ENCODE peak calls at places on chromosome 12, in six cellular contexts. One of them, this sample, is unnamed.

GRCh38 chr12:23236056-23236455 is 611.1 kb downstream of the ETNK1 start:
- DNase-seq in HCT116: no peak
- DNase-seq in mammary epithelial cell: no peak
- DNase-seq in CD4-positive, alpha-beta memory T cell: no peak
- DNase-seq in aorta: no peak
- DNase-seq in A549: no peak
- DNase-seq in this sample: no peak

GRCh38 chr12:54384591-54385041 is at the start of gene ZNF385A:
- DNase-seq in HCT116: no peak
- DNase-seq in mammary epithelial cell: no peak
- DNase-seq in CD4-positive, alpha-beta memory T cell: no peak
- DNase-seq in aorta: peak; percentile 82
- DNase-seq in A549: no peak
- DNase-seq in this sample: no peak

GRCh38 chr12:12885060-12885792 is 6.1 kb upstream of the GPRC5A start:
- DNase-seq in HCT116: no peak
- DNase-seq in mammary epithelial cell: no peak
- DNase-seq in CD4-positive, alpha-beta memory T cell: no peak
- DNase-seq in aorta: no peak
- DNase-seq in A549: no peak
- DNase-seq in this sample: no peak

GRCh38 chr12:76023069-76023690 is 8.4 kb downstream of the PHLDA1 start:
- DNase-seq in HCT116: no peak
- DNase-seq in mammary epithelial cell: no peak
- DNase-seq in CD4-positive, alpha-beta memory T cell: no peak
- DNase-seq in aorta: no peak
- DNase-seq in A549: no peak
- DNase-seq in this sample: no peak

GRCh38 chr12:67758119-67758873 is 109.8 kb downstream of the DYRK2 start:
- DNase-seq in HCT116: no peak
- DNase-seq in mammary epithelial cell: no peak
- DNase-seq in CD4-positive, alpha-beta memory T cell: no peak
- DNase-seq in aorta: no peak
- DNase-seq in A549: no peak
- DNase-seq in this sample: no peak

GRCh38 chr12:52879394-52880351 is 25.2 kb downstream of the KRT8 start:
- DNase-seq in HCT116: peak; percentile 86
- DNase-seq in mammary epithelial cell: peak; percentile 79
- DNase-seq in CD4-positive, alpha-beta memory T cell: peak; percentile 67
- DNase-seq in aorta: peak; percentile 85
- DNase-seq in A549: peak; percentile 98
- DNase-seq in this sample: peak; percentile 79

GRCh38 chr12:75390156-75390898 is 562 bp upstream of the GLIPR1L2 start:
- DNase-seq in HCT116: no peak
- DNase-seq in mammary epithelial cell: no peak
- DNase-seq in CD4-positive, alpha-beta memory T cell: no peak
- DNase-seq in aorta: no peak
- DNase-seq in A549: no peak
- DNase-seq in this sample: peak; percentile 33

GRCh38 chr12:20369164-20370000 is 1.0 kb downstream of the PDE3A start:
- DNase-seq in HCT116: no peak
- DNase-seq in mammary epithelial cell: peak; percentile 14
- DNase-seq in CD4-positive, alpha-beta memory T cell: no peak
- DNase-seq in aorta: peak; percentile 89
- DNase-seq in A549: peak; percentile 75
- DNase-seq in this sample: peak; percentile 48

GRCh38 chr12:92175961-92176360 is 30.3 kb upstream of the BTG1 start:
- DNase-seq in HCT116: no peak
- DNase-seq in mammary epithelial cell: no peak
- DNase-seq in CD4-positive, alpha-beta memory T cell: no peak
- DNase-seq in aorta: no peak
- DNase-seq in A549: no peak
- DNase-seq in this sample: no peak

GRCh38 chr12:39329015-39329414 is 113.9 kb downstream of the KIF21A start:
- DNase-seq in HCT116: no peak
- DNase-seq in mammary epithelial cell: peak; percentile 30
- DNase-seq in CD4-positive, alpha-beta memory T cell: no peak
- DNase-seq in aorta: no peak
- DNase-seq in A549: no peak
- DNase-seq in this sample: no peak

GRCh38 chr12:27396416-27396815 is 50.1 kb upstream of the SMCO2 start:
- DNase-seq in HCT116: no peak
- DNase-seq in mammary epithelial cell: no peak
- DNase-seq in CD4-positive, alpha-beta memory T cell: no peak
- DNase-seq in aorta: no peak
- DNase-seq in A549: no peak
- DNase-seq in this sample: no peak

GRCh38 chr12:101127521-101128219 is 82.4 kb downstream of the SLC5A8 start:
- DNase-seq in HCT116: no peak
- DNase-seq in mammary epithelial cell: no peak
- DNase-seq in CD4-positive, alpha-beta memory T cell: no peak
- DNase-seq in aorta: no peak
- DNase-seq in A549: no peak
- DNase-seq in this sample: peak; percentile 81

GRCh38 chr12:120399531-120399930 is 30.6 kb upstream of the MSI1 start:
- DNase-seq in HCT116: no peak
- DNase-seq in mammary epithelial cell: no peak
- DNase-seq in CD4-positive, alpha-beta memory T cell: no peak
- DNase-seq in aorta: no peak
- DNase-seq in A549: no peak
- DNase-seq in this sample: no peak

GRCh38 chr12:12714276-12715001 is 2.7 kb upstream of the CDKN1B start:
- DNase-seq in HCT116: no peak
- DNase-seq in mammary epithelial cell: no peak
- DNase-seq in CD4-positive, alpha-beta memory T cell: peak; percentile 79
- DNase-seq in aorta: peak; percentile 63
- DNase-seq in A549: peak; percentile 68
- DNase-seq in this sample: peak; percentile 46

GRCh38 chr12:90902596-90902995 is 52.4 kb downstream of the CCER1 start:
- DNase-seq in HCT116: no peak
- DNase-seq in mammary epithelial cell: no peak
- DNase-seq in CD4-positive, alpha-beta memory T cell: no peak
- DNase-seq in aorta: no peak
- DNase-seq in A549: no peak
- DNase-seq in this sample: no peak

GRCh38 chr12:52221912-52222457 is 11.1 kb upstream of the KRT7 start:
- DNase-seq in HCT116: peak; percentile 67
- DNase-seq in mammary epithelial cell: peak; percentile 93
- DNase-seq in CD4-positive, alpha-beta memory T cell: no peak
- DNase-seq in aorta: peak; percentile 75
- DNase-seq in A549: peak; percentile 90
- DNase-seq in this sample: peak; percentile 32

GRCh38 chr12:31922341-31923062 is 36.7 kb upstream of the RESF1 start:
- DNase-seq in HCT116: peak; percentile 18
- DNase-seq in mammary epithelial cell: peak; percentile 84
- DNase-seq in CD4-positive, alpha-beta memory T cell: no peak
- DNase-seq in aorta: no peak
- DNase-seq in A549: peak; percentile 35
- DNase-seq in this sample: no peak

GRCh38 chr12:122421263-122421814 is 1.1 kb downstream of the CLIP1 start:
- DNase-seq in HCT116: no peak
- DNase-seq in mammary epithelial cell: peak; percentile 75
- DNase-seq in CD4-positive, alpha-beta memory T cell: peak; percentile 17
- DNase-seq in aorta: peak; percentile 66
- DNase-seq in A549: peak; percentile 75
- DNase-seq in this sample: peak; percentile 44

GRCh38 chr12:123900898-123901376 is 71.7 kb downstream of the CCDC92 start:
- DNase-seq in HCT116: no peak
- DNase-seq in mammary epithelial cell: no peak
- DNase-seq in CD4-positive, alpha-beta memory T cell: no peak
- DNase-seq in aorta: no peak
- DNase-seq in A549: no peak
- DNase-seq in this sample: no peak

GRCh38 chr12:87112946-87113345 is 856.8 kb upstream of the MGAT4C start:
- DNase-seq in HCT116: no peak
- DNase-seq in mammary epithelial cell: peak; percentile 84
- DNase-seq in CD4-positive, alpha-beta memory T cell: no peak
- DNase-seq in aorta: no peak
- DNase-seq in A549: no peak
- DNase-seq in this sample: no peak

GRCh38 chr12:65023485-65023884 is 97.6 kb downstream of the WIF1 start:
- DNase-seq in HCT116: no peak
- DNase-seq in mammary epithelial cell: no peak
- DNase-seq in CD4-positive, alpha-beta memory T cell: no peak
- DNase-seq in aorta: no peak
- DNase-seq in A549: no peak
- DNase-seq in this sample: no peak

GRCh38 chr12:113747048-113747447 is 219.1 kb downstream of the RBM19 start:
- DNase-seq in HCT116: no peak
- DNase-seq in mammary epithelial cell: no peak
- DNase-seq in CD4-positive, alpha-beta memory T cell: no peak
- DNase-seq in aorta: no peak
- DNase-seq in A549: peak; percentile 30
- DNase-seq in this sample: no peak

GRCh38 chr12:119354187-119354586 is 19.7 kb downstream of the CCDC60 start:
- DNase-seq in HCT116: no peak
- DNase-seq in mammary epithelial cell: no peak
- DNase-seq in CD4-positive, alpha-beta memory T cell: no peak
- DNase-seq in aorta: no peak
- DNase-seq in A549: no peak
- DNase-seq in this sample: no peak

GRCh38 chr12:26831959-26832816 is 806 bp downstream of the ITPR2 start:
- DNase-seq in HCT116: peak; percentile 19
- DNase-seq in mammary epithelial cell: peak; percentile 77
- DNase-seq in CD4-positive, alpha-beta memory T cell: peak; percentile 72
- DNase-seq in aorta: peak; percentile 73
- DNase-seq in A549: peak; percentile 77
- DNase-seq in this sample: peak; percentile 63

GRCh38 chr12:130482448-130482847 is 144.8 kb downstream of the PIWIL1 start:
- DNase-seq in HCT116: no peak
- DNase-seq in mammary epithelial cell: no peak
- DNase-seq in CD4-positive, alpha-beta memory T cell: no peak
- DNase-seq in aorta: no peak
- DNase-seq in A549: peak; percentile 14
- DNase-seq in this sample: no peak

GRCh38 chr12:19553177-19553576 is 113.9 kb downstream of the AEBP2 start:
- DNase-seq in HCT116: no peak
- DNase-seq in mammary epithelial cell: no peak
- DNase-seq in CD4-positive, alpha-beta memory T cell: no peak
- DNase-seq in aorta: no peak
- DNase-seq in A549: no peak
- DNase-seq in this sample: no peak

GRCh38 chr12:70691018-70691672 is 53.9 kb upstream of the PTPRB start:
- DNase-seq in HCT116: no peak
- DNase-seq in mammary epithelial cell: no peak
- DNase-seq in CD4-positive, alpha-beta memory T cell: no peak
- DNase-seq in aorta: no peak
- DNase-seq in A549: no peak
- DNase-seq in this sample: peak; percentile 40

GRCh38 chr12:125091401-125091800 is 26.2 kb downstream of the AACS start:
- DNase-seq in HCT116: no peak
- DNase-seq in mammary epithelial cell: no peak
- DNase-seq in CD4-positive, alpha-beta memory T cell: no peak
- DNase-seq in aorta: no peak
- DNase-seq in A549: no peak
- DNase-seq in this sample: no peak

GRCh38 chr12:34397591-34398365 is 375.5 kb downstream of the ALG10 start:
- DNase-seq in HCT116: no peak
- DNase-seq in mammary epithelial cell: no peak
- DNase-seq in CD4-positive, alpha-beta memory T cell: no peak
- DNase-seq in aorta: peak; percentile 39
- DNase-seq in A549: no peak
- DNase-seq in this sample: peak; percentile 30

GRCh38 chr12:34396006-34396860 is 373.9 kb downstream of the ALG10 start:
- DNase-seq in HCT116: no peak
- DNase-seq in mammary epithelial cell: no peak
- DNase-seq in CD4-positive, alpha-beta memory T cell: no peak
- DNase-seq in aorta: peak; percentile 21
- DNase-seq in A549: no peak
- DNase-seq in this sample: no peak

GRCh38 chr12:34398366-34398705 is 376.0 kb downstream of the ALG10 start:
- DNase-seq in HCT116: no peak
- DNase-seq in mammary epithelial cell: no peak
- DNase-seq in CD4-positive, alpha-beta memory T cell: no peak
- DNase-seq in aorta: peak; percentile 19
- DNase-seq in A549: no peak
- DNase-seq in this sample: no peak

GRCh38 chr12:34395056-34396005 is 373.0 kb downstream of the ALG10 start:
- DNase-seq in HCT116: no peak
- DNase-seq in mammary epithelial cell: no peak
- DNase-seq in CD4-positive, alpha-beta memory T cell: no peak
- DNase-seq in aorta: peak; percentile 36
- DNase-seq in A549: no peak
- DNase-seq in this sample: peak; percentile 22

GRCh38 chr12:34396861-34397590 is 374.7 kb downstream of the ALG10 start:
- DNase-seq in HCT116: no peak
- DNase-seq in mammary epithelial cell: no peak
- DNase-seq in CD4-positive, alpha-beta memory T cell: no peak
- DNase-seq in aorta: peak; percentile 26
- DNase-seq in A549: no peak
- DNase-seq in this sample: peak; percentile 22
- H3K9me3 ChIP-seq in HCT116: no peaks in the 10 kb centered on the region
- H3K9me3 ChIP-seq in mammary epithelial cell: peaks cover 47% of the 10 kb centered on the region
- H3K9me3 ChIP-seq in CD4-positive, alpha-beta memory T cell: peaks cover 2% of the 10 kb centered on the region
- H3K9me3 ChIP-seq in aorta: peaks cover 3% of the 10 kb centered on the region
- H3K9me3 ChIP-seq in A549: no peaks in the 10 kb centered on the region
- H3K9me3 ChIP-seq in this sample: peaks cover 9% of the 10 kb centered on the region

GRCh38 chr12:93868771-93869170 is 191.6 kb downstream of the CRADD start:
- DNase-seq in HCT116: no peak
- DNase-seq in mammary epithelial cell: no peak
- DNase-seq in CD4-positive, alpha-beta memory T cell: no peak
- DNase-seq in aorta: no peak
- DNase-seq in A549: no peak
- DNase-seq in this sample: no peak
- H3K9me3 ChIP-seq in HCT116: peaks cover 7% of the 10 kb centered on the region
- H3K9me3 ChIP-seq in mammary epithelial cell: peaks cover 14% of the 10 kb centered on the region
- H3K9me3 ChIP-seq in CD4-positive, alpha-beta memory T cell: peaks cover 17% of the 10 kb centered on the region
- H3K9me3 ChIP-seq in aorta: peaks cover 9% of the 10 kb centered on the region
- H3K9me3 ChIP-seq in A549: peaks cover 70% of the 10 kb centered on the region
- H3K9me3 ChIP-seq in this sample: peaks cover 10% of the 10 kb centered on the region

GRCh38 chr12:102933168-102933567 is 16.1 kb upstream of the PAH start:
- DNase-seq in HCT116: no peak
- DNase-seq in mammary epithelial cell: no peak
- DNase-seq in CD4-positive, alpha-beta memory T cell: no peak
- DNase-seq in aorta: no peak
- DNase-seq in A549: no peak
- DNase-seq in this sample: no peak

GRCh38 chr12:102939670-102940222 is 17.7 kb upstream of the ASCL1 start:
- DNase-seq in HCT116: no peak
- DNase-seq in mammary epithelial cell: no peak
- DNase-seq in CD4-positive, alpha-beta memory T cell: no peak
- DNase-seq in aorta: no peak
- DNase-seq in A549: no peak
- DNase-seq in this sample: no peak

GRCh38 chr12:102939059-102939458 is 18.4 kb upstream of the ASCL1 start:
- DNase-seq in HCT116: no peak
- DNase-seq in mammary epithelial cell: no peak
- DNase-seq in CD4-positive, alpha-beta memory T cell: no peak
- DNase-seq in aorta: no peak
- DNase-seq in A549: no peak
- DNase-seq in this sample: no peak
- H3K9me3 ChIP-seq in HCT116: no peaks in the 10 kb centered on the region
- H3K9me3 ChIP-seq in mammary epithelial cell: no peaks in the 10 kb centered on the region
- H3K9me3 ChIP-seq in CD4-positive, alpha-beta memory T cell: no peaks in the 10 kb centered on the region
- H3K9me3 ChIP-seq in aorta: peaks cover 2% of the 10 kb centered on the region
- H3K9me3 ChIP-seq in A549: no peaks in the 10 kb centered on the region
- H3K9me3 ChIP-seq in this sample: no peaks in the 10 kb centered on the region

GRCh38 chr12:34333337-34333736 is 311.0 kb downstream of the ALG10 start:
- DNase-seq in HCT116: no peak
- DNase-seq in mammary epithelial cell: no peak
- DNase-seq in CD4-positive, alpha-beta memory T cell: no peak
- DNase-seq in aorta: no peak
- DNase-seq in A549: no peak
- DNase-seq in this sample: no peak

GRCh38 chr12:34327671-34328070 is 305.4 kb downstream of the ALG10 start:
- DNase-seq in HCT116: no peak
- DNase-seq in mammary epithelial cell: no peak
- DNase-seq in CD4-positive, alpha-beta memory T cell: no peak
- DNase-seq in aorta: no peak
- DNase-seq in A549: no peak
- DNase-seq in this sample: no peak
- H3K9me3 ChIP-seq in HCT116: no peaks in the 10 kb centered on the region
- H3K9me3 ChIP-seq in mammary epithelial cell: peaks cover 75% of the 10 kb centered on the region
- H3K9me3 ChIP-seq in CD4-positive, alpha-beta memory T cell: no peaks in the 10 kb centered on the region
- H3K9me3 ChIP-seq in aorta: no peaks in the 10 kb centered on the region
- H3K9me3 ChIP-seq in A549: no peaks in the 10 kb centered on the region
- H3K9me3 ChIP-seq in this sample: peaks cover 35% of the 10 kb centered on the region